ENCODE peak calls at places on chromosomes 4 and X, in seven cellular contexts. G is NCI-H146; V is hypothalamus; Z is stimulated activated CD8-positive, alpha-beta memory T cell treated with anti-CD3 and anti-CD28 coated beads, Interleukin-15, amount 100 ng/mL, for 4 hours; U is pons; L is GM20000; N is ovary. D is an unnamed sample.
A peak's percentile ranks its signal among the peaks of the same experiment; 100 is the strongest.

GRCh38 chr4:40622913-40623312 is 6.8 kb downstream of the RBM47 start:
- DNase-seq in G (no peak), V (no peak), Z (no peak), U (no peak), L (no peak), N (no peak), D (no peak)

GRCh38 chr4:124631760-124632159 is 80.8 kb downstream of the ANKRD50 start:
- DNase-seq in G (no peak), V (no peak), Z (no peak), U (no peak), L (no peak), N (peak; percentile 28), D (peak; percentile 64)

GRCh38 chrX:45623266-45623665 is 422.6 kb upstream of the DIPK2B start:
- DNase-seq in G (peak; percentile 20), V (no peak), Z (no peak), U (no peak), L (no peak), N (no peak), D (no peak)

GRCh38 chr4:44791842-44792241 is 65.5 kb upstream of the GNPDA2 start:
- DNase-seq in G (no peak), V (no peak), Z (no peak), U (no peak), L (no peak), N (no peak), D (no peak)

GRCh38 chrX:133215747-133216146 is 2.4 kb downstream of the TFDP3 start:
- DNase-seq in G (peak; percentile 2), V (no peak), Z (no peak), U (peak; percentile 15), L (peak; percentile 6), N (no peak), D (no peak)

GRCh38 chr4:26525136-26525535 is 34.9 kb upstream of the CCKAR start:
- DNase-seq in G (no peak), V (no peak), Z (no peak), U (no peak), L (no peak), N (no peak), D (no peak)

GRCh38 chr4:120286813-120287212 is 220.2 kb upstream of the MAD2L1 start:
- DNase-seq in G (no peak), V (no peak), Z (no peak), U (no peak), L (no peak), N (no peak), D (no peak)

GRCh38 chr4:1255151-1255550 is 6.2 kb upstream of the CTBP1 start:
- DNase-seq in G (no peak), V (no peak), Z (no peak), U (no peak), L (no peak), N (no peak), D (no peak)

GRCh38 chr4:94804613-94805012 is 46.9 kb downstream of the BMPR1B start:
- DNase-seq in G (no peak), V (no peak), Z (no peak), U (no peak), L (no peak), N (no peak), D (no peak)

GRCh38 chr4:40656221-40656863 is 26.7 kb upstream of the RBM47 start:
- DNase-seq in G (no peak), V (no peak), Z (no peak), U (no peak), L (peak; percentile 47), N (no peak), D (no peak)

GRCh38 chr4:6502147-6502546 is 29.7 kb upstream of the PPP2R2C start:
- DNase-seq in G (no peak), V (no peak), Z (no peak), U (no peak), L (peak; percentile 25), N (no peak), D (no peak)

GRCh38 chrX:39705299-39705698 is 392.5 kb downstream of the BCOR start:
- DNase-seq in G (peak; percentile 30), V (no peak), Z (no peak), U (peak; percentile 14), L (no peak), N (peak; percentile 84), D (peak; percentile 75)

GRCh38 chr4:113958766-113959540 is 20.5 kb downstream of the ARSJ start:
- DNase-seq in G (peak; percentile 6), V (no peak), Z (no peak), U (no peak), L (no peak), N (no peak), D (no peak)

GRCh38 chrX:19964017-19964710 is 26.7 kb downstream of the BCLAF3 start:
- DNase-seq in G (no peak), V (no peak), Z (no peak), U (no peak), L (peak; percentile 13), N (no peak), D (no peak)

GRCh38 chr4:174549696-174550095 is 27.4 kb upstream of the HPGD start:
- DNase-seq in G (no peak), V (no peak), Z (no peak), U (no peak), L (no peak), N (no peak), D (no peak)

GRCh38 chrX:1453390-1453783 is 678 bp upstream of the ASMTL start:
- DNase-seq in G (no peak), V (no peak), Z (peak; percentile 69), U (no peak), L (peak; percentile 60), N (no peak), D (peak; percentile 80)

GRCh38 chr4:8316911-8317351 is 47.4 kb downstream of the HTRA3 start:
- DNase-seq in G (no peak), V (no peak), Z (no peak), U (no peak), L (no peak), N (no peak), D (peak; percentile 11)

GRCh38 chr4:178745203-178745602 is 1303.0 kb upstream of the AGA start:
- DNase-seq in G (no peak), V (no peak), Z (no peak), U (no peak), L (no peak), N (no peak), D (no peak)

GRCh38 chrX:103063918-103064434 is at the start of gene BEX1:
- DNase-seq in G (peak; percentile 93), V (peak; percentile 75), Z (no peak), U (peak; percentile 48), L (no peak), N (peak; percentile 76), D (peak; percentile 49)

GRCh38 chr4:126661194-126661593 is 971.6 kb upstream of the INTU start:
- DNase-seq in G (no peak), V (no peak), Z (no peak), U (no peak), L (no peak), N (no peak), D (no peak)

GRCh38 chr4:78325244-78326187 is 226.1 kb upstream of the ANXA3 start:
- DNase-seq in G (no peak), V (no peak), Z (no peak), U (no peak), L (no peak), N (no peak), D (no peak)

GRCh38 chr4:19945979-19946380 is 305.7 kb upstream of the SLIT2 start:
- DNase-seq in G (no peak), V (no peak), Z (no peak), U (no peak), L (no peak), N (no peak), D (no peak)

GRCh38 chr4:10647811-10648210 is 36.8 kb downstream of the CLNK start:
- DNase-seq in G (no peak), V (no peak), Z (no peak), U (no peak), L (no peak), N (no peak), D (no peak)

GRCh38 chrX:41599507-41599906 is 89.3 kb upstream of the GPR34 start:
- DNase-seq in G (no peak), V (no peak), Z (no peak), U (peak; percentile 36), L (no peak), N (no peak), D (no peak)

GRCh38 chrX:20378291-20378920 is 111.7 kb upstream of the RPS6KA3 start:
- DNase-seq in G (peak; percentile 82), V (no peak), Z (no peak), U (no peak), L (peak; percentile 15), N (no peak), D (no peak)

GRCh38 chrX:20514358-20514757 is 247.6 kb upstream of the RPS6KA3 start:
- DNase-seq in G (no peak), V (no peak), Z (no peak), U (no peak), L (no peak), N (no peak), D (no peak)

GRCh38 chr4:56512166-56512565 is 6.6 kb downstream of the ARL9 start:
- DNase-seq in G (no peak), V (no peak), Z (no peak), U (no peak), L (no peak), N (no peak), D (no peak)

GRCh38 chrX:20361890-20362262 is 95.2 kb upstream of the RPS6KA3 start:
- DNase-seq in G (peak; percentile 40), V (no peak), Z (no peak), U (no peak), L (no peak), N (no peak), D (no peak)

GRCh38 chr4:123889376-123889945 is 492.9 kb downstream of the SPRY1 start:
- DNase-seq in G (no peak), V (no peak), Z (no peak), U (no peak), L (no peak), N (no peak), D (no peak)

GRCh38 chrX:103399744-103400143 is 23.4 kb downstream of the BEX3 start:
- DNase-seq in G (no peak), V (no peak), Z (no peak), U (no peak), L (no peak), N (no peak), D (no peak)

GRCh38 chr4:26197018-26197779 is 123.6 kb upstream of the RBPJ start:
- DNase-seq in G (no peak), V (no peak), Z (peak; percentile 47), U (no peak), L (peak; percentile 64), N (no peak), D (no peak)

GRCh38 chr4:91267543-91267942 is 1036.2 kb upstream of the GRID2 start:
- DNase-seq in G (no peak), V (no peak), Z (no peak), U (no peak), L (peak; percentile 2), N (no peak), D (no peak)

GRCh38 chr4:151934766-151935165 is 174.0 kb upstream of the GATB start:
- DNase-seq in G (no peak), V (no peak), Z (no peak), U (no peak), L (no peak), N (no peak), D (no peak)

D was measured in left cardiac atrium.